ENCODE peak calls at places on chromosomes 3 and 15, in five cellular contexts. Y is GM12878, H is HepG2, X is A549, F is SK-N-SH. U is an unnamed sample.

GRCh38 chr15:81633889-81634288 is 259.9 kb upstream of the TMC3 start:
- DNase-seq in X (peak), F (no peak), H (no peak), Y (no peak), U (no peak)

GRCh38 chr3:56613016-56613415 is 56.0 kb downstream of the CCDC66 start:
- DNase-seq in F (no peak), X (no peak), H (no peak), Y (no peak), U (no peak)

GRCh38 chr3:198080521-198081384 is 120.7 kb downstream of the LMLN start:
- DNase-seq in Y (no peak), H (peak), X (peak), F (peak), U (peak)

GRCh38 chr15:77009646-77010311 is 14.9 kb downstream of the PSTPIP1 start:
- DNase-seq in X (no peak), F (no peak), H (no peak), Y (no peak), U (no peak)

GRCh38 chr15:60353245-60353940 is 44.4 kb downstream of the ANXA2 start:
- DNase-seq in F (no peak), Y (no peak), X (peak), H (no peak), U (no peak)

GRCh38 chr3:22922317-22922716 is 280.8 kb upstream of the UBE2E2 start:
- DNase-seq in X (peak), Y (no peak), F (peak), H (no peak), U (no peak)

GRCh38 chr3:167952969-167953368 is 142.8 kb downstream of the GOLIM4 start:
- DNase-seq in F (no peak), Y (no peak), H (no peak), X (no peak), U (no peak)

GRCh38 chr3:30340500-30340899 is 265.9 kb upstream of the TGFBR2 start:
- DNase-seq in F (no peak), H (no peak), X (no peak), Y (no peak), U (no peak)

GRCh38 chr3:15339786-15340215 is 7.4 kb upstream of the SH3BP5 start:
- DNase-seq in H (no peak), X (peak), F (no peak), Y (no peak), U (no peak)

GRCh38 chr15:75185271-75186029 is 16.2 kb upstream of the C15orf39 start:
- DNase-seq in X (no peak), F (no peak), H (no peak), Y (no peak), U (no peak)

GRCh38 chr15:87575896-87576295 is 680.6 kb downstream of the NTRK3 start:
- DNase-seq in H (no peak), Y (no peak), F (no peak), X (no peak), U (no peak)

GRCh38 chr15:87570186-87570585 is 686.4 kb downstream of the NTRK3 start:
- DNase-seq in Y (no peak), F (no peak), H (no peak), X (no peak), U (no peak)

GRCh38 chr15:87572381-87572780 is 684.2 kb downstream of the NTRK3 start:
- DNase-seq in X (no peak), F (no peak), Y (no peak), H (no peak), U (no peak)

GRCh38 chr15:87576486-87577176 is 679.9 kb downstream of the NTRK3 start:
- DNase-seq in F (no peak), H (no peak), X (no peak), Y (no peak), U (no peak)

DNA sequence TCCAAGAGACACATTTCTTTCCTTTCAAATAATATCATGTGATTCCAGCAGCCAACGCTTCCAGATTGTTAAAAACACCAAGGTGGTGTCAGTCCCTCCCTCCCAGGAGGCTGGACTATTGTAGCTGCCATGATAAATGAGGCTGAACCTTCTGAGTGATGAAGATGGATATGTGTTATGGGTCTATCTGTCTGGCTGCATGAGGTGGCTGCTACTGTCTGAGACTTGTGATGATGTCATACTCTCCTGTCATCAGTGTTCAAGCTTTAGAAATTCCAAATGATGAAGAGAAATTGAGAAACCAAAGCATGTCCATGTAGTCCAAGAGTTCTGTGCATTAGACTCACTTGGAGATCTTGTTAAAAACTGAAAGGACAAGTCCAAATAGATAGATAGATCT is 683.0 kb downstream of the NTRK3 start:
- DNase-seq in Y (no peak), F (no peak), X (no peak), H (no peak), U (no peak)
- TF ChIP-seq RAD21 in Y (no peak), F (no peak), X (no peak), H (no peak), U (no peak)

GRCh38 chr15:63896336-63897115 is 62.8 kb upstream of the HERC1 start:
- DNase-seq in X (peak), H (peak), F (no peak), Y (peak), U (no peak)
- TF ChIP-seq EP300 in X (no peak), H (peak), F (peak), Y (peak), U (no peak)

GRCh38 chr3:55012091-55012490 is 84.2 kb upstream of the LRTM1 start:
- DNase-seq in F (no peak), H (no peak), Y (no peak), X (no peak), U (no peak)
- TF ChIP-seq RAD21 in F (no peak), H (no peak), Y (no peak), X (no peak), U (no peak)

GRCh38 chr3:194323785-194324735 is 27.1 kb downstream of the CPN2 start:
- DNase-seq in F (peak), H (peak), X (peak), Y (no peak), U (no peak)
- TF ChIP-seq EP300 in F (no peak), H (no peak), X (no peak), Y (no peak), U (no peak)

DNA sequence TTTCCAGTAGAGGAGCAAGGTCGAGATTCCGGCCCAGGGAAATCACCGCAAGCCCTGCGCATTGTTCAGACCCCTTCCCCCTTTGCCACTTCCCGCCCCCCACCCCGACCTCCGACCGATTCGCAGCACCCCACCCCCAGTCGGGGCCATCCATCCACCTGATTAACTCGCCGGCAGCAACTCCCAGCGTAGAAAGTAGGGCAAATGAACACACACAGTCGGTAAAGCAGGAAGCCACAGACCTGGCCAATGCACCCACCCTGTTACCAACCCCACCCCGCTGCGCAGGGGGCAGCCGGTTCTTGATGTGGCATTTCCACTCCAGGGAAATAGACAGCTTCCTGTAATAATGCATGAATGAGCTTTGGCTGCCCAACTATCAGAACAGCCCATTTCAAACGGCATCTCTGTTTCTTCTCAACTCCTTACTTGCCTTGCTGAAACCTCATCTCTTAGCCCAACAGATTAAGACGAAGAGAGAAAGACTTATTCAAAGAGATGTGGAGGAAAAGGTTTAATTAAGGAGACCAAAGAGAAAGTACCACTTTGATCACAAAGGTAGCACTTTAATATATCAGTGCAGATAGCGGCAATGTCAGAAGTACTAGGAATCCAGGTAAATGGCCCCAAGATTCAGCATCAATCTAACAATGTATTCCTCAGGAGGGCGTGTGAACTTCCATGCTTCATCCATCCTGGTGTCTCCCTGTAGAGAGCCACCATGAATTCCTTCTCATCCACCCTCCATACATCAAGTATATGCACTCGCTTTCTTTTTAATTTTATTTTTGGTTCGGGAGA is 1.9 kb downstream of the TNIK start:
- DNase-seq in Y (no peak), H (no peak), F (no peak), X (no peak), U (no peak)
- TF ChIP-seq RAD21 in Y (no peak), H (no peak), F (no peak), X (no peak), U (no peak)

GRCh38 chr3:24142127-24142526 is 197.0 kb downstream of the NR1D2 start:
- DNase-seq in Y (no peak), X (no peak), F (no peak), H (no peak), U (no peak)

GRCh38 chr3:24141548-24141947 is 196.5 kb downstream of the NR1D2 start:
- DNase-seq in Y (no peak), X (no peak), F (no peak), H (no peak), U (no peak)

GRCh38 chr3:24149032-24149431 is 203.9 kb downstream of the NR1D2 start:
- DNase-seq in F (no peak), X (peak), H (no peak), Y (no peak), U (no peak)

GRCh38 chr3:24145481-24145880 is 200.4 kb downstream of the NR1D2 start:
- DNase-seq in H (no peak), Y (no peak), X (no peak), F (no peak), U (no peak)

GRCh38 chr3:24145981-24146822 is 201.1 kb downstream of the NR1D2 start:
- DNase-seq in X (peak), H (no peak), Y (no peak), F (no peak), U (no peak)
- TF ChIP-seq EP300 in X (peak), H (no peak), Y (no peak), F (peak), U (no peak)

DNA sequence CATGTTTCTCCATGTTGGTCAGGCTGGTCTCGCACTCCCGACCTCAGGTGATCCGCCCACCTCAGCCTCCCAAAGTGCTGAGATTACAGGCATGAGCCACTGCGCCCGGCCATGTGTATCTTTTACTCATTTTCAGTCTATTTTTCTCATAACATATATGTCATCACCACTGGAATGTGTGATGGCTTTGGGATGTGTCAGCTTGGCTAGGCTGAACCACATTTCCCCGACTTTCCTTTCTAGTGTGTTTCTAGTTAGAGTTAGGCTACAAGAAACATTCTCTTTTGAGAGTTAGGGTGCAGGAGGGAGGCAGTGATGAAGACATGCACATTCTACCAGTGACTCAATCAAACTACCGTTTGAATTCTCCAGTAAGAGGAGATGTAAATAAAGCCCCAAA is 444.9 kb upstream of the THBS1 start:
- DNase-seq in Y (no peak), X (no peak), F (no peak), H (no peak), U (no peak)
- TF ChIP-seq RAD21 in Y (no peak), X (no peak), F (no peak), H (no peak), U (no peak)

DNA sequence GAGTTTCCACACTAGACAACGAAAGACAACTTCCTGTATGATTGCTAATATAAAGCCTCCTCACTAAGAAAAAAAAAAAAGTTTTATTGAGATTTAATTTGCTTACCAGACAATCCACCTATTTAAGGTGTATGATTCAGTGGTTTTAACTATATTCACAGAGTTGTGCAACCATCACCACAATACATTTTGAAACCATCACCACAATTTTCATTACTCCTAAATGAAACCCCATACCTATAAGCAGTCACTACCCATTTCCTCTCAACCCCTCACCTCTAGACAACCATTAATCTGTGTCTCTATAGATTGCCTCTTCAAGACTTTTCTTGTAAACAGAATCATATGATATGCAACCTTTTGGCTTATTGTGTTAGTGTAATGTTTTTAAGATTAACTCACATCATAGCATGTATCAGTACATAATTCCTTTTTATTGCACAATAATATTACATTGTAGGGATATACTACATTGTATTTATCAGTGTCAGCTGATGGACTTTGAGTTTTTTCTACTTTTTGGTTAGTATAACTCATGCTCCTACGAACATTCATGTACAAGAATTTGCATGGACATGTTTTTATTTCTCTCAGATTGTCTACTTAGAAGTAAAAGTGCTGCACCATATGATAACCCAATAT is 339.7 kb downstream of the NLGN1 start:
- DNase-seq in Y (no peak), X (no peak), F (no peak), H (no peak), U (no peak)
- TF ChIP-seq EP300 in Y (no peak), X (no peak), F (no peak), H (no peak), U (no peak)

U was measured in H1.